ENCODE peak calls at places on chromosome 12, in four cellular contexts. N is AG10803, E is astrocyte of the spinal cord, J is Peyer's patch. D is an unnamed sample.

GRCh38 chr12:32535260-32535999 is 136.1 kb downstream of the FGD4 start:
- DNase-seq in N (peak; percentile 69), E (peak; percentile 75), J (peak; percentile 69), D (peak; percentile 73)

GRCh38 chr12:24414421-24414820 is 465.0 kb upstream of the SOX5 start:
- DNase-seq in N (no peak), E (no peak), J (no peak), D (no peak)

GRCh38 chr12:128817115-128818015 is 6.4 kb downstream of the SLC15A4 start:
- DNase-seq in N (peak; percentile 79), E (peak; percentile 76), J (no peak), D (peak; percentile 82)

GRCh38 chr12:93785262-93786010 is 108.3 kb downstream of the CRADD start:
- DNase-seq in N (peak; percentile 96), E (peak; percentile 95), J (no peak), D (peak; percentile 99)

GRCh38 chr12:60176891-60177290 is 581.1 kb downstream of the SLC16A7 start:
- DNase-seq in N (no peak), E (no peak), J (no peak), D (no peak)

GRCh38 chr12:2858944-2859352 is 2.1 kb upstream of the TEX52 start:
- DNase-seq in N (no peak), E (no peak), J (no peak), D (no peak)

GRCh38 chr12:31590730-31591307 is at the start of gene DENND5B:
- DNase-seq in N (peak; percentile 62), E (peak; percentile 66), J (peak; percentile 84), D (peak; percentile 44)

GRCh38 chr12:130788515-130788914 is 50.5 kb downstream of the STX2 start:
- DNase-seq in N (no peak), E (no peak), J (no peak), D (no peak)

GRCh38 chr12:107492393-107493134 is 193.0 kb upstream of the PWP1 start:
- DNase-seq in N (no peak), E (no peak), J (peak; percentile 78), D (no peak)

GRCh38 chr12:94112116-94112515 is 36.3 kb upstream of the PLXNC1 start:
- DNase-seq in N (no peak), E (no peak), J (no peak), D (no peak)

GRCh38 chr12:59548930-59549329 is 46.9 kb upstream of the SLC16A7 start:
- DNase-seq in N (no peak), E (no peak), J (no peak), D (no peak)

GRCh38 chr12:8970432-8970831 is 18.9 kb upstream of the KLRG1 start:
- DNase-seq in N (no peak), E (peak; percentile 4), J (no peak), D (no peak)

GRCh38 chr12:118237053-118237665 is 101.2 kb downstream of the PEBP1 start:
- DNase-seq in N (no peak), E (no peak), J (no peak), D (no peak)

GRCh38 chr12:14564336-14564959 is 3.2 kb downstream of the PLBD1 start:
- DNase-seq in N (no peak), E (no peak), J (no peak), D (no peak)

GRCh38 chr12:53972152-53972702 is 699 bp upstream of the HOXC11 start:
- DNase-seq in N (no peak), E (no peak), J (no peak), D (peak; percentile 48)

GRCh38 chr12:61566183-61566582 is 694.0 kb upstream of the USP15 start:
- DNase-seq in N (no peak), E (no peak), J (no peak), D (no peak)

GRCh38 chr12:65384240-65384639 is 105.8 kb downstream of the MSRB3 start:
- DNase-seq in N (no peak), E (no peak), J (no peak), D (no peak)

GRCh38 chr12:14026536-14026935 is 45.1 kb upstream of the GRIN2B start:
- DNase-seq in N (no peak), E (no peak), J (no peak), D (no peak)

GRCh38 chr12:128940974-128941373 is 87.7 kb downstream of the GLT1D1 start:
- DNase-seq in N (no peak), E (no peak), J (no peak), D (no peak)

GRCh38 chr12:113577464-113578121 is 105.9 kb upstream of the LHX5 start:
- DNase-seq in N (no peak), E (no peak), J (no peak), D (no peak)

GRCh38 chr12:100919116-100919515 is 124.5 kb downstream of the ANO4 start:
- DNase-seq in N (peak; percentile 17), E (no peak), J (no peak), D (peak; percentile 43)

GRCh38 chr12:108621161-108621560 is 12.5 kb downstream of the SELPLG start:
- DNase-seq in N (no peak), E (no peak), J (no peak), D (no peak)

GRCh38 chr12:58656254-58657009 is 263.9 kb downstream of the LRIG3 start:
- DNase-seq in N (no peak), E (no peak), J (no peak), D (no peak)

GRCh38 chr12:71756054-71756675 is 1.5 kb downstream of the RAB21 start:
- DNase-seq in N (peak; percentile 17), E (no peak), J (no peak), D (peak; percentile 12)

GRCh38 chr12:114995891-114996290 is 311.9 kb upstream of the TBX3 start:
- DNase-seq in N (no peak), E (peak; percentile 78), J (no peak), D (peak; percentile 85)

GRCh38 chr12:71187379-71187778 is 29.6 kb upstream of the TSPAN8 start:
- DNase-seq in N (no peak), E (no peak), J (peak; percentile 57), D (no peak)

GRCh38 chr12:131830335-131831020 is 2.3 kb downstream of the MMP17 start:
- DNase-seq in N (peak; percentile 86), E (peak; percentile 78), J (peak; percentile 67), D (peak; percentile 78)

GRCh38 chr12:88970742-88971141 is 381.6 kb downstream of the DUSP6 start:
- DNase-seq in N (no peak), E (no peak), J (no peak), D (no peak)
- H3K4me3 ChIP-seq in N (no peak overlapping the region), E (no peak overlapping the region), J (no peak overlapping the region), D (no peak overlapping the region)

GRCh38 chr12:124505001-124505818 is 62.2 kb downstream of the NCOR2 start:
- DNase-seq in N (no peak), E (no peak), J (no peak), D (no peak)

GRCh38 chr12:124506832-124507153 is 60.6 kb downstream of the NCOR2 start:
- DNase-seq in N (no peak), E (no peak), J (no peak), D (no peak)

GRCh38 chr12:124504273-124505000 is 63.0 kb downstream of the NCOR2 start:
- DNase-seq in N (no peak), E (no peak), J (no peak), D (no peak)

GRCh38 chr12:124507188-124508109 is 60.0 kb downstream of the NCOR2 start:
- DNase-seq in N (peak; percentile 73), E (peak; percentile 75), J (no peak), D (peak; percentile 70)

DNA sequence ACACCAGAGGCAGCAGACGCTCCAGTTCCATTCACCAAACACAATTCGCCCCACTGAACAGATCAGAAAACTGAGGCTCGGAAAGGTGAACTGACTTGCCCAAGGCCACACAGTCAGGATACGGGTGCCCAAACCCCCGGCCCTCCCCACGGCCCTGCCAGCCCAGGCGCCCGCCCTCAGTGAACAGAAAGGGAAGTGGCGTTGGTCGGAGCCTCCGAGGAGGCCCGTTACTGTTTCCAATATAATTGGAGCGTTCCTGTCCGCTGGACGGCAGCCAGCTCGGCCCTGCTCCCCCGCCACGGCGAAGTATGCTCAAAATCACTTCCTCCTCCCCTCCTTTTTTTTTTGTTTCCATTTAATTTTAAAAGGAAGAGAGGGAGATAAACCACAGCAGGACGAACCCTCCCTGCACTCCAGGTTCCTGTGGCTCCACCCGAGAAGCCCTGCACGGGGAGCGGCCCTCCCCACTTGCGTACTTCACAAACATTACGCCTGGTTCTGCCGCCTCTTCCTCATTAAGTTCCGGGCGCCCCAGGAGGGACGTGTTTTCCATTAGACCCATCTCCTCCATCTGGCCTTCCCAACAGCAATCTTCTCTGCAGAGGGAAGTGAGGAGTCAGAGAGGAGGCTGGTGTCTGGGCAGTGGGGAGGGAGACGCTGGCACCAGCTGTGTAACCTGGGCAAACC is 61.1 kb downstream of the NCOR2 start:
- DNase-seq in N (peak; percentile 80), E (peak; percentile 86), J (peak; percentile 68), D (peak; percentile 64)
- TF ChIP-seq CTCF in N (peak; percentile 22), E (no peak), J (no peak), D (no peak)

GRCh38 chr12:49901986-49902385 is 1.7 kb downstream of the FAIM2 start:
- DNase-seq in N (no peak), E (no peak), J (no peak), D (no peak)

GRCh38 chr12:49901026-49901425 is 2.7 kb downstream of the FAIM2 start:
- DNase-seq in N (no peak), E (no peak), J (no peak), D (no peak)

GRCh38 chr12:49903351-49903699 is 375 bp downstream of the FAIM2 start:
- DNase-seq in N (no peak), E (no peak), J (no peak), D (no peak)

GRCh38 chr12:49903700-49904423 is at the start of gene FAIM2:
- DNase-seq in N (peak; percentile 73), E (peak; percentile 28), J (no peak), D (peak; percentile 69)

DNA sequence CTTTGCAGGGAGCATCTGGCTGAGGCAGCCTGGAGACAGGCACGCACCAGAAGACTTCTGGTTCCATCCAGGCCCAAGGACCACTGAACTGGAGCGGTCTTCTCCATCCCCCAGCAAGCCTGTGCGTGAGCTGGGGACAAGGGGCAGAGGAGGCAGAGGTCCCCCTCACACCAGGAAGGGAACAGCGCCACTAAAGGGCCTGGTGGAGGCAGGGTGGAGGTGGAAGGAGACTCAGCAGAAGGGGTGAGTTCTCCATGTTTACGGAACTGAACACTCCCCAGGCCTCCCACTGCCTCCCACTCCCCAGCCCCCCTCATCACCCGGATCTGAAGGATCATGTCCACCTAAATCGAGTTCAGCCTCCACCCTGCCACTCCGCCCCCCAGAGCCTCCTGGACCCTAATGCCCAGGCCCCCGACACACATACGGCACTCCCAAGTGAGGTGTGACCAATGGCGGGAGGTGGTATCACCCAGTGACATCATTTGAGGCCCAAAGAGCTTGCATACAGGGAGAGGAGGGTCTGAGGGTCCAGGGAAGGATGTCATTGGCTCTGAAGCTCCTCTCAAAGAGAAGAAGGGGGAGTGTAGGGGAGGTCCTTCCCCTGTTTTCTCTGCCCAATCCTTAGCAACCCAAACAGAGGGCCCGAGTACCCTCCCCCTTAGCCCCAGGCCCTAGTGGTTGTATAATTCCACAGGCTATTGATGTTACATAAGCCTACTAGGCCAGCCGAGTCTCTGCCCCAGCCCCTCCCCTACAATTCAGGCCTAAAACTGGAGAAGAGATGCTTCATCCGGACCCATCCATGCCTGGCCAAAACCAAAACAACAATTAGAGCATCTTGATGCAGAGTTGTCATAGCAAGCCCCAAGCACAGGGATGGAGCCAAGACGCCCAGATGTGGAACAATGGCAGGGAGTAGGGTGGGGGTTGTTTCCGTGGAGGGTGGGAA is 1.0 kb downstream of the FAIM2 start:
- DNase-seq in N (no peak), E (no peak), J (no peak), D (no peak)
- H3K4me3 ChIP-seq in N (no peak overlapping the region), E (no peak overlapping the region), J (no peak overlapping the region), D (no peak overlapping the region)

DNA sequence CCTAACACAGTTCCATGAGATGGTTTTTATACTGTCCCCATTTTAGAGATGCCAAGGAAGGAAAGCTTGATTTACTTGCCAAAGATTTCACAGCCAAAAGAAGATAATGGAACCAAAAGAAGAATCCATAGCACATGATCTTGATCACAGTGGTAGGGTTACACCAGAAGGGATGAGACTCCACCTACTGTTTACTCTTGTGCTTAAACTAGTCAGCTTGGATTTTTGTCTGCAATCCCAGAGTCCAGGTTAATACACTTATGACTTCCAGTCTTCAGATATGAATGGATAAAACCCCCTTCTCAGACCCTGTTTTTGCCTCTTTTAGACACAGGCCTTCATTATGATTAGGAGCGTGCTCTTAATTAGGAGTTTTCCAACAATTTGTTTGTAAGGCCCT is 454.2 kb downstream of the AEBP2 start:
- DNase-seq in N (peak; percentile 55), E (peak; percentile 52), J (no peak), D (peak; percentile 71)
- TF ChIP-seq CTCF in N (peak; percentile 58), E (peak; percentile 43), J (no peak), D (peak; percentile 47)

D was measured in fibroblast of mammary gland.